ENCODE peak calls at places on chromosome 17, in seven cellular contexts. One of them, this sample, is unnamed.

GRCh38 chr17:4739122-4740024 is at the start of the genes CXCL16 and ZMYND15:
- DNase-seq in heart left ventricle: peak
- DNase-seq in iPS DF 6.9: no peak
- DNase-seq in kidney epithelial cell: no peak
- DNase-seq in WTC11: peak
- DNase-seq in GM04504: no peak
- DNase-seq in endothelial cell of umbilical vein: peak
- DNase-seq in this sample: peak

GRCh38 chr17:2436516-2436915 is 35.7 kb upstream of the MNT start:
- DNase-seq in kidney epithelial cell: no peak
- DNase-seq in WTC11: no peak
- DNase-seq in GM04504: no peak
- DNase-seq in iPS DF 6.9: no peak
- DNase-seq in endothelial cell of umbilical vein: no peak
- DNase-seq in heart left ventricle: no peak
- DNase-seq in this sample: no peak

GRCh38 chr17:75191584-75191983 is 8.8 kb upstream of the SUMO2 start:
- DNase-seq in GM04504: no peak
- DNase-seq in heart left ventricle: no peak
- DNase-seq in endothelial cell of umbilical vein: no peak
- DNase-seq in WTC11: no peak
- DNase-seq in kidney epithelial cell: peak
- DNase-seq in iPS DF 6.9: no peak
- DNase-seq in this sample: no peak

GRCh38 chr17:30263552-30264333 is 28.0 kb downstream of the BLMH start:
- DNase-seq in endothelial cell of umbilical vein: peak
- DNase-seq in kidney epithelial cell: no peak
- DNase-seq in heart left ventricle: no peak
- DNase-seq in GM04504: no peak
- DNase-seq in iPS DF 6.9: no peak
- DNase-seq in WTC11: no peak
- DNase-seq in this sample: no peak

GRCh38 chr17:38444151-38444550 is 15.9 kb downstream of the ARHGAP23 start:
- DNase-seq in kidney epithelial cell: no peak
- DNase-seq in GM04504: no peak
- DNase-seq in heart left ventricle: peak
- DNase-seq in WTC11: peak
- DNase-seq in iPS DF 6.9: no peak
- DNase-seq in endothelial cell of umbilical vein: peak
- DNase-seq in this sample: no peak

GRCh38 chr17:75288784-75289121 is 480 bp downstream of the SLC25A19 start:
- DNase-seq in GM04504: no peak
- DNase-seq in kidney epithelial cell: no peak
- DNase-seq in WTC11: peak
- DNase-seq in heart left ventricle: peak
- DNase-seq in iPS DF 6.9: no peak
- DNase-seq in endothelial cell of umbilical vein: no peak
- DNase-seq in this sample: no peak

GRCh38 chr17:17361543-17362511 is 58.7 kb downstream of the NT5M start:
- DNase-seq in iPS DF 6.9: no peak
- DNase-seq in WTC11: no peak
- DNase-seq in endothelial cell of umbilical vein: no peak
- DNase-seq in GM04504: no peak
- DNase-seq in heart left ventricle: no peak
- DNase-seq in kidney epithelial cell: no peak
- DNase-seq in this sample: peak

GRCh38 chr17:46809110-46809571 is 9.4 kb downstream of the WNT3 start:
- DNase-seq in heart left ventricle: no peak
- DNase-seq in kidney epithelial cell: no peak
- DNase-seq in endothelial cell of umbilical vein: no peak
- DNase-seq in GM04504: no peak
- DNase-seq in WTC11: peak
- DNase-seq in iPS DF 6.9: no peak
- DNase-seq in this sample: no peak

GRCh38 chr17:38868968-38869646 is 751 bp upstream of the LASP1 start:
- DNase-seq in GM04504: peak
- DNase-seq in WTC11: peak
- DNase-seq in iPS DF 6.9: no peak
- DNase-seq in kidney epithelial cell: no peak
- DNase-seq in heart left ventricle: peak
- DNase-seq in endothelial cell of umbilical vein: peak
- DNase-seq in this sample: peak

GRCh38 chr17:19002805-19003542 is 1.6 kb downstream of the FAM83G start:
- DNase-seq in kidney epithelial cell: no peak
- DNase-seq in WTC11: no peak
- DNase-seq in iPS DF 6.9: no peak
- DNase-seq in heart left ventricle: no peak
- DNase-seq in endothelial cell of umbilical vein: no peak
- DNase-seq in GM04504: no peak
- DNase-seq in this sample: no peak

GRCh38 chr17:13736915-13737314 is 135.2 kb upstream of the HS3ST3A1 start:
- DNase-seq in kidney epithelial cell: no peak
- DNase-seq in iPS DF 6.9: no peak
- DNase-seq in WTC11: no peak
- DNase-seq in heart left ventricle: no peak
- DNase-seq in endothelial cell of umbilical vein: no peak
- DNase-seq in GM04504: peak
- DNase-seq in this sample: no peak

GRCh38 chr17:10292057-10292931 is 80.5 kb downstream of the MYH13 start:
- DNase-seq in endothelial cell of umbilical vein: no peak
- DNase-seq in GM04504: peak
- DNase-seq in iPS DF 6.9: no peak
- DNase-seq in WTC11: no peak
- DNase-seq in kidney epithelial cell: peak
- DNase-seq in heart left ventricle: peak
- DNase-seq in this sample: no peak

GRCh38 chr17:43125133-43125966 is at the start of gene BRCA1:
- DNase-seq in GM04504: peak
- DNase-seq in iPS DF 6.9: peak
- DNase-seq in WTC11: peak
- DNase-seq in endothelial cell of umbilical vein: peak
- DNase-seq in kidney epithelial cell: peak
- DNase-seq in heart left ventricle: peak
- DNase-seq in this sample: peak

GRCh38 chr17:1494203-1494602 is 1.7 kb upstream of the MYO1C start:
- DNase-seq in kidney epithelial cell: no peak
- DNase-seq in iPS DF 6.9: no peak
- DNase-seq in GM04504: no peak
- DNase-seq in WTC11: no peak
- DNase-seq in endothelial cell of umbilical vein: no peak
- DNase-seq in heart left ventricle: no peak
- DNase-seq in this sample: no peak

GRCh38 chr17:64622931-64623654 is 39.0 kb downstream of the SMURF2 start:
- DNase-seq in kidney epithelial cell: peak
- DNase-seq in iPS DF 6.9: no peak
- DNase-seq in endothelial cell of umbilical vein: peak
- DNase-seq in heart left ventricle: no peak
- DNase-seq in WTC11: no peak
- DNase-seq in GM04504: peak
- DNase-seq in this sample: no peak

GRCh38 chr17:29113334-29113733 is 66.9 kb downstream of the MYO18A start:
- DNase-seq in iPS DF 6.9: no peak
- DNase-seq in heart left ventricle: no peak
- DNase-seq in GM04504: no peak
- DNase-seq in endothelial cell of umbilical vein: no peak
- DNase-seq in WTC11: peak
- DNase-seq in kidney epithelial cell: no peak
- DNase-seq in this sample: no peak

GRCh38 chr17:65102235-65102634 is 34.9 kb upstream of the RGS9 start:
- DNase-seq in WTC11: no peak
- DNase-seq in GM04504: no peak
- DNase-seq in endothelial cell of umbilical vein: no peak
- DNase-seq in iPS DF 6.9: no peak
- DNase-seq in heart left ventricle: no peak
- DNase-seq in kidney epithelial cell: no peak
- DNase-seq in this sample: no peak

GRCh38 chr17:65514541-65514940 is 46.9 kb downstream of the AXIN2 start:
- DNase-seq in WTC11: no peak
- DNase-seq in kidney epithelial cell: no peak
- DNase-seq in endothelial cell of umbilical vein: no peak
- DNase-seq in GM04504: peak
- DNase-seq in heart left ventricle: no peak
- DNase-seq in iPS DF 6.9: no peak
- DNase-seq in this sample: no peak

GRCh38 chr17:41734139-41734948 is at the start of gene HAP1:
- DNase-seq in endothelial cell of umbilical vein: peak
- DNase-seq in iPS DF 6.9: no peak
- DNase-seq in GM04504: no peak
- DNase-seq in WTC11: peak
- DNase-seq in kidney epithelial cell: no peak
- DNase-seq in heart left ventricle: peak
- DNase-seq in this sample: no peak

GRCh38 chr17:78885956-78886355 is 17.0 kb downstream of the CEP295NL start:
- DNase-seq in WTC11: no peak
- DNase-seq in endothelial cell of umbilical vein: no peak
- DNase-seq in heart left ventricle: no peak
- DNase-seq in iPS DF 6.9: no peak
- DNase-seq in GM04504: no peak
- DNase-seq in kidney epithelial cell: no peak
- DNase-seq in this sample: no peak

This sample was measured in natural killer cell treated with Interleukin-12 subunit alpha and Interleukin-12 subunit beta and Interleukin-15 and Interleukin-18, amount 100 ng/mL, for 72 hours.